ENCODE peak calls at places on chromosomes 2 and 18, in five cellular contexts. One of them, this sample, is unnamed.

GRCh38 chr2:126634273-126634861 is 21.6 kb upstream of the GYPC start:
- DNase-seq in gastrocnemius medialis: no peak
- DNase-seq in activated CD8-positive, alpha-beta T cell treated with anti-CD3 and anti-CD28 coated beads for 36 hours: peak
- DNase-seq in coronary artery: peak
- DNase-seq in endothelial cell: peak
- DNase-seq in this sample: no peak

GRCh38 chr2:47076126-47076506 is 79.0 kb downstream of the STPG4 start:
- DNase-seq in endothelial cell: no peak
- DNase-seq in gastrocnemius medialis: no peak
- DNase-seq in coronary artery: no peak
- DNase-seq in activated CD8-positive, alpha-beta T cell treated with anti-CD3 and anti-CD28 coated beads for 36 hours: no peak
- DNase-seq in this sample: no peak

GRCh38 chr18:27240383-27240782 is 55.3 kb upstream of the CHST9 start:
- DNase-seq in coronary artery: no peak
- DNase-seq in activated CD8-positive, alpha-beta T cell treated with anti-CD3 and anti-CD28 coated beads for 36 hours: no peak
- DNase-seq in endothelial cell: no peak
- DNase-seq in gastrocnemius medialis: no peak
- DNase-seq in this sample: no peak

GRCh38 chr2:207258191-207258991 is 92.6 kb upstream of the KLF7 start:
- DNase-seq in activated CD8-positive, alpha-beta T cell treated with anti-CD3 and anti-CD28 coated beads for 36 hours: no peak
- DNase-seq in endothelial cell: no peak
- DNase-seq in gastrocnemius medialis: peak
- DNase-seq in coronary artery: peak
- DNase-seq in this sample: no peak

GRCh38 chr2:70988726-70989648 is 5.7 kb downstream of the TEX261 start:
- DNase-seq in activated CD8-positive, alpha-beta T cell treated with anti-CD3 and anti-CD28 coated beads for 36 hours: no peak
- DNase-seq in coronary artery: no peak
- DNase-seq in gastrocnemius medialis: no peak
- DNase-seq in endothelial cell: no peak
- DNase-seq in this sample: peak

GRCh38 chr18:64840911-64841701 is 692.2 kb upstream of the LINC00305 start:
- DNase-seq in endothelial cell: no peak
- DNase-seq in coronary artery: no peak
- DNase-seq in gastrocnemius medialis: no peak
- DNase-seq in activated CD8-positive, alpha-beta T cell treated with anti-CD3 and anti-CD28 coated beads for 36 hours: no peak
- DNase-seq in this sample: no peak

GRCh38 chr2:24885221-24886113 is 34.6 kb downstream of the ADCY3 start:
- DNase-seq in gastrocnemius medialis: no peak
- DNase-seq in coronary artery: no peak
- DNase-seq in endothelial cell: no peak
- DNase-seq in activated CD8-positive, alpha-beta T cell treated with anti-CD3 and anti-CD28 coated beads for 36 hours: no peak
- DNase-seq in this sample: no peak

GRCh38 chr18:57353940-57354461 is 1.6 kb downstream of the ST8SIA3 start:
- DNase-seq in endothelial cell: peak
- DNase-seq in coronary artery: no peak
- DNase-seq in gastrocnemius medialis: no peak
- DNase-seq in activated CD8-positive, alpha-beta T cell treated with anti-CD3 and anti-CD28 coated beads for 36 hours: peak
- DNase-seq in this sample: peak

GRCh38 chr18:76476665-76477561 is 18.1 kb downstream of the ZNF516 start:
- DNase-seq in endothelial cell: no peak
- DNase-seq in coronary artery: peak
- DNase-seq in gastrocnemius medialis: no peak
- DNase-seq in activated CD8-positive, alpha-beta T cell treated with anti-CD3 and anti-CD28 coated beads for 36 hours: no peak
- DNase-seq in this sample: no peak

DNA sequence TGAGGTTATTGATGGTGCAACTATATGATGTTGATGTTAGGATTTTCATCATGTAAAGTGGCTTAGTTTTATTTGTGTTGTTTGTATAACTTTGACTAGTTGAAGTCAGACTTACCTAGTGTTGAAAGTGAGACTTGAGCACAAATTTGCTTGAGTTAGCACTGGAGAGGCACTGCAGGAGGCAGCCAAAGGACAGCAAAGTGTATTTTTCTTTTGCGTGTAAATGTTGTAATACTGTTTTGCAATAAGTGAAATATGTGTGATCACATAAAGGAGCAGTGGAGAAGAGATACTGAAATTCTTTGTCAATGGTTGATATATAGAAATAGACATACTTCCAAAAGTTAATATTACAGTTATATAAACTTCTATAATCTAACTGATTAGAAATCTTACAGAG is 332.0 kb upstream of the RAB12 start:
- DNase-seq in gastrocnemius medialis: no peak
- DNase-seq in coronary artery: no peak
- DNase-seq in activated CD8-positive, alpha-beta T cell treated with anti-CD3 and anti-CD28 coated beads for 36 hours: no peak
- DNase-seq in endothelial cell: no peak
- DNase-seq in this sample: no peak
- TF ChIP-seq CTCF in gastrocnemius medialis: no peak
- TF ChIP-seq CTCF in coronary artery: no peak
- TF ChIP-seq CTCF in activated CD8-positive, alpha-beta T cell treated with anti-CD3 and anti-CD28 coated beads for 36 hours: no peak
- TF ChIP-seq CTCF in endothelial cell: no peak
- TF ChIP-seq CTCF in this sample: no peak

GRCh38 chr2:152161598-152161997 is 14.0 kb downstream of the STAM2 start:
- DNase-seq in coronary artery: no peak
- DNase-seq in activated CD8-positive, alpha-beta T cell treated with anti-CD3 and anti-CD28 coated beads for 36 hours: no peak
- DNase-seq in gastrocnemius medialis: no peak
- DNase-seq in endothelial cell: no peak
- DNase-seq in this sample: no peak

GRCh38 chr2:152162141-152162540 is 13.4 kb downstream of the STAM2 start:
- DNase-seq in gastrocnemius medialis: no peak
- DNase-seq in activated CD8-positive, alpha-beta T cell treated with anti-CD3 and anti-CD28 coated beads for 36 hours: no peak
- DNase-seq in coronary artery: no peak
- DNase-seq in endothelial cell: no peak
- DNase-seq in this sample: no peak

GRCh38 chr2:152155209-152155608 is 20.4 kb downstream of the STAM2 start:
- DNase-seq in coronary artery: no peak
- DNase-seq in endothelial cell: no peak
- DNase-seq in activated CD8-positive, alpha-beta T cell treated with anti-CD3 and anti-CD28 coated beads for 36 hours: no peak
- DNase-seq in gastrocnemius medialis: no peak
- DNase-seq in this sample: no peak

GRCh38 chr2:152154462-152154861 is 21.1 kb downstream of the STAM2 start:
- DNase-seq in coronary artery: no peak
- DNase-seq in gastrocnemius medialis: no peak
- DNase-seq in endothelial cell: no peak
- DNase-seq in activated CD8-positive, alpha-beta T cell treated with anti-CD3 and anti-CD28 coated beads for 36 hours: no peak
- DNase-seq in this sample: no peak

GRCh38 chr2:152157253-152157652 is 18.3 kb downstream of the STAM2 start:
- DNase-seq in activated CD8-positive, alpha-beta T cell treated with anti-CD3 and anti-CD28 coated beads for 36 hours: no peak
- DNase-seq in gastrocnemius medialis: no peak
- DNase-seq in coronary artery: no peak
- DNase-seq in endothelial cell: no peak
- DNase-seq in this sample: no peak
- TF ChIP-seq CTCF in activated CD8-positive, alpha-beta T cell treated with anti-CD3 and anti-CD28 coated beads for 36 hours: no peak
- TF ChIP-seq CTCF in gastrocnemius medialis: no peak
- TF ChIP-seq CTCF in coronary artery: no peak
- TF ChIP-seq CTCF in endothelial cell: no peak
- TF ChIP-seq CTCF in this sample: no peak

DNA sequence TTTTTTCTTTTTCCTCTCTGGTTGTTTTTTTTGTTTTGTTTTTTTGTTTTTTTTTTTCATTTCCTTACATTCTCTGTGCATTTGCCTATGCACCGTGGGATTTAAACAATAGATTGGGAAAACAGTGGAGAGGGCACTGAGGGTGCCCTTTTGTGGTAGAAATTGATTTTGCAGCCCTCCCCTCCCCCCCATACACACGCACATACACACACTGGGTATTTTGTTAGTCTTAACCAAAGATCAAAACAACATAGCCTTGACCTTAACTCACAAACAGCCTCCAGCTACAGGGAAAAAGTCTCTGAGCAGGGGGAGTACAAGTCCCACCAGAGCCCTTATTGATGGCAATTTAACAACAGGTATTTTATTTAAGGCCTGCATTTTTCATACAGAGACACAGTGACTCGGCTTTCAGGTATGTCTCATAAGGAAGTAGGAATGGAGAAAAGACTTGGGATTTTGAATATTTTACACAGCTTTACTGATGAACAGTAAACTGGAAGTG is 266.6 kb downstream of the ANAPC1 start:
- DNase-seq in coronary artery: no peak
- DNase-seq in activated CD8-positive, alpha-beta T cell treated with anti-CD3 and anti-CD28 coated beads for 36 hours: no peak
- DNase-seq in gastrocnemius medialis: no peak
- DNase-seq in endothelial cell: no peak
- DNase-seq in this sample: no peak
- TF ChIP-seq CTCF in coronary artery: no peak
- TF ChIP-seq CTCF in activated CD8-positive, alpha-beta T cell treated with anti-CD3 and anti-CD28 coated beads for 36 hours: no peak
- TF ChIP-seq CTCF in gastrocnemius medialis: no peak
- TF ChIP-seq CTCF in endothelial cell: no peak
- TF ChIP-seq CTCF in this sample: no peak

GRCh38 chr2:106159867-106160785 is 34.0 kb downstream of the UXS1 start:
- DNase-seq in activated CD8-positive, alpha-beta T cell treated with anti-CD3 and anti-CD28 coated beads for 36 hours: peak
- DNase-seq in endothelial cell: no peak
- DNase-seq in gastrocnemius medialis: no peak
- DNase-seq in coronary artery: no peak
- DNase-seq in this sample: no peak
- TF ChIP-seq CTCF in activated CD8-positive, alpha-beta T cell treated with anti-CD3 and anti-CD28 coated beads for 36 hours: no peak
- TF ChIP-seq CTCF in endothelial cell: no peak
- TF ChIP-seq CTCF in gastrocnemius medialis: no peak
- TF ChIP-seq CTCF in coronary artery: no peak
- TF ChIP-seq CTCF in this sample: no peak

GRCh38 chr2:219308142-219309093 is 783 bp downstream of the PTPRN start:
- DNase-seq in activated CD8-positive, alpha-beta T cell treated with anti-CD3 and anti-CD28 coated beads for 36 hours: peak
- DNase-seq in coronary artery: no peak
- DNase-seq in gastrocnemius medialis: no peak
- DNase-seq in endothelial cell: peak
- DNase-seq in this sample: peak
- TF ChIP-seq CTCF in activated CD8-positive, alpha-beta T cell treated with anti-CD3 and anti-CD28 coated beads for 36 hours: no peak
- TF ChIP-seq CTCF in coronary artery: no peak
- TF ChIP-seq CTCF in gastrocnemius medialis: no peak
- TF ChIP-seq CTCF in endothelial cell: no peak
- TF ChIP-seq CTCF in this sample: no peak

DNA sequence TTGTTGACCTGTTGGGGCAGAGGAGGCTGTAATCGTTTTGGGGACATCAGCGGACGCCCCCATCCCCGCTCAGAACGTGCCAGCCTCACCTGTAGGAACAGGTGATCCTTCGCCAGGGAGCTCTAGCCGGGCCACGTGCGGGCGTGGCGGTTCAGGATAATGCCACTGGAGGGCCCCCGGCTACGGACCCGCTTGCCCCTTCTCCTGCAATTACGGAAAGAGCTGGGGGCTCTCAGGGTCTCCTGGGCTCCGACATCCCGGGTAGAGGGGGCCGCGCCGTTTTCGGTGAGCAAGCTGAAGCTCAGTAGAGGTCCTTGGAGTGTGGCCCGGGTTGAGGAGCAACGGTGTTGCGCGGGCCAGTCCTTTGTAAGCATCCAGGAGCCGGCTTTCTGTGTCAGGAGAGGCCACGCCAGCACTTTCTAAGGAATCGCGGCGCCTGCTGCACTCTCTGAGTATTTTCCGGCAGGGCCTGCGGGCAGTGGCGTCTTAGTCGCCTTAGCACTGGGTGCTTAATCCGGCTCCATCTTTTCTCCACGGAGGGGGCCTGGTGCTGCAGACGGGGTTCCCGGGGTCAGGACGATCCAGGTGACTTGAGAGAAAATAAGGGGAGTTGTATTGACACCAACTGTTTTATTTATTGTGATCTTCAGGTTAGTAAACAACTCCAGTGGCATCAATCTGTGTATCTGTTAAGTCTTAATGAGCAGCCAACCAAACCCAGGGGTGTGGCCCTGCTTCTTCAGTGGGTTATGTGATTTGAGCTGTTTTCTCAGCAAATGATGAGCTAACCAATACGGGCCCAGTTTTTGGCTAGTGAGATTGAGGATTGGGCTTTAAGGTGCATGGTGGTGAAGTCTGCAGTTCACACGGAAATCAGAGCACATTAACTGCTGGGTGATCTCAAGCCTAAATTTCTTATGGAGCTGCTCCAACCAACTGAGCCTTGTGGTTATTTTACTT is 1.9 kb downstream of the MTCL1 start:
- DNase-seq in gastrocnemius medialis: no peak
- DNase-seq in coronary artery: no peak
- DNase-seq in activated CD8-positive, alpha-beta T cell treated with anti-CD3 and anti-CD28 coated beads for 36 hours: peak
- DNase-seq in endothelial cell: peak
- DNase-seq in this sample: no peak
- TF ChIP-seq CTCF in gastrocnemius medialis: no peak
- TF ChIP-seq CTCF in coronary artery: no peak
- TF ChIP-seq CTCF in activated CD8-positive, alpha-beta T cell treated with anti-CD3 and anti-CD28 coated beads for 36 hours: no peak
- TF ChIP-seq CTCF in endothelial cell: no peak
- TF ChIP-seq CTCF in this sample: peak

GRCh38 chr2:235087812-235088607 is 136.2 kb downstream of the SH3BP4 start:
- DNase-seq in coronary artery: no peak
- DNase-seq in endothelial cell: no peak
- DNase-seq in activated CD8-positive, alpha-beta T cell treated with anti-CD3 and anti-CD28 coated beads for 36 hours: no peak
- DNase-seq in gastrocnemius medialis: peak
- DNase-seq in this sample: peak
- TF ChIP-seq CTCF in coronary artery: no peak
- TF ChIP-seq CTCF in endothelial cell: no peak
- TF ChIP-seq CTCF in activated CD8-positive, alpha-beta T cell treated with anti-CD3 and anti-CD28 coated beads for 36 hours: no peak
- TF ChIP-seq CTCF in gastrocnemius medialis: no peak
- TF ChIP-seq CTCF in this sample: peak

DNA sequence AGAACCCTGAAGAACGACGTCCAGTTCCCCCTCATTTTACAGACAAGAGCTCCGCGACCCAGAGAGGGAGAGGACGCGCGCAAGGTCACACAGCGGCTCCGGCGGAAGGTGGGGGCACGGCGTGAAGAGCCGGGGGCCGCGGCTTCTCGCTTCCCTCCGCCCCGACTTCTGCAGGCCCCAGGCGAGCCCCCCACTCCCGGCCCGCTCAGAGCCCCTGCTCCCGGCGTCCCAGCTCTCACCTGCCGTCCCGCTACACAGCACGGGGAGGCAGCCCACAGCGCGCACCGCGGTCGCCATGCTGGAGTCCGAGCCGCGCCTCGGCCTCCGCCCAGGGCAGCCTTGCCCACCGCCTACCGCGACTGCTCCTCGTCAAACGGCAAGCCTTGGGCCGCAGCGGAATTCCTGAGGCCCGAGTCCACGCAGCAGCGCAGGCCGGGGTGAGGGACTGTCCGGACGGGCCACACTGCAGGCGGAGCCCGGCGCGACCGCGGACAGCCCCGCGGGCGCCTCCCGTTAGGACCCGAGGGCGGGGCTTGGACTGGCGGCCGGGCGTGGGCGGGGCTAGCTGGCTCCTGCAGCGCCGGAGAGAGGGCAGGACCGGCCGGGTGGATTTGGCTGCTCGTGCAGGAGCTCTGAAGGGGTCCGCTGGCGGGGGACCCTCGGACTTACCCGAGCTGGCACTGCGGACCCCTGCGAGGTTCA is at the start of gene MRPS5:
- DNase-seq in coronary artery: peak
- DNase-seq in activated CD8-positive, alpha-beta T cell treated with anti-CD3 and anti-CD28 coated beads for 36 hours: peak
- DNase-seq in gastrocnemius medialis: peak
- DNase-seq in endothelial cell: peak
- DNase-seq in this sample: peak
- TF ChIP-seq CTCF in coronary artery: no peak
- TF ChIP-seq CTCF in activated CD8-positive, alpha-beta T cell treated with anti-CD3 and anti-CD28 coated beads for 36 hours: no peak
- TF ChIP-seq CTCF in gastrocnemius medialis: peak
- TF ChIP-seq CTCF in endothelial cell: no peak
- TF ChIP-seq CTCF in this sample: peak

DNA sequence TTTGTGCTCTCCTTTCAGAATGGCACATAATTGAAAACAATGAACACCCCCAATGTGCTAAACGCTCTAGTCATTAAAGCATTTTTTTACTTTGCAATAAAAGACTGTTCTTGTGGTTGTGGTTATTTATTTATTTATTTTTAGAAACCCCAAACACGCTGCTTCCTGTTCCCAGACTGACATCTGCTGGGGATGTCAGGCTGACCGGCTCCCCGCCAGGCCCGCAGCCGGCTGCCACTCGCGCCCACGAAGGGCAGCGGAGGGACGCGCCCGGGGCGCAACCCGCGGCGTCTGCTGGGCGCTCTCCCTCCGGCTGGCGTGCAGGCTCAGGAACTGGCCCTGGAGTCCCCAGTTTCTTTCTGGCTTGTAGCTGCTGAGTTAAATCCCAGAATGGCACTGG is 83.1 kb upstream of the SP3 start:
- DNase-seq in activated CD8-positive, alpha-beta T cell treated with anti-CD3 and anti-CD28 coated beads for 36 hours: no peak
- DNase-seq in coronary artery: no peak
- DNase-seq in endothelial cell: no peak
- DNase-seq in gastrocnemius medialis: no peak
- DNase-seq in this sample: no peak
- TF ChIP-seq CTCF in activated CD8-positive, alpha-beta T cell treated with anti-CD3 and anti-CD28 coated beads for 36 hours: no peak
- TF ChIP-seq CTCF in coronary artery: no peak
- TF ChIP-seq CTCF in endothelial cell: no peak
- TF ChIP-seq CTCF in gastrocnemius medialis: no peak
- TF ChIP-seq CTCF in this sample: no peak

This sample was measured in type B pancreatic cell.